ENCODE peak calls at places on chromosomes 11 and 22, in six cellular contexts. H is GM23248, P is SK-N-SH, N is mesendoderm, X is IMR-90, J is mammary epithelial cell. V is an unnamed sample.

GRCh38 chr11:72069787-72070251 is 10.5 kb downstream of the NUMA1 start:
- DNase-seq in J (peak), H (peak), X (peak), N (peak), P (no peak), V (no peak)

GRCh38 chr11:75103380-75104026 is 6.8 kb upstream of the OR2AT4 start:
- DNase-seq in X (peak), H (peak), P (no peak), N (no peak), J (peak), V (no peak)

GRCh38 chr11:44159848-44160721 is 64.6 kb downstream of the EXT2 start:
- DNase-seq in J (no peak), X (no peak), N (no peak), H (no peak), P (no peak), V (no peak)

GRCh38 chr11:117419136-117419914 is 91.7 kb downstream of the CEP164 start:
- DNase-seq in J (no peak), P (no peak), N (no peak), H (peak), X (peak), V (no peak)

GRCh38 chr11:122748968-122749687 is 89.2 kb upstream of the CRTAM start:
- DNase-seq in N (no peak), X (peak), H (peak), J (peak), P (no peak), V (peak)

GRCh38 chr11:77127969-77128691 is at the start of gene MYO7A:
- DNase-seq in H (peak), X (peak), J (no peak), P (peak), N (peak), V (no peak)

GRCh38 chr11:27904358-27905055 is 203.4 kb downstream of the KIF18A start:
- DNase-seq in J (peak), N (no peak), X (peak), H (peak), P (no peak), V (no peak)

GRCh38 chr11:47234669-47235075 is 13.9 kb downstream of the ACP2 start:
- DNase-seq in N (no peak), X (peak), H (no peak), P (peak), J (no peak), V (no peak)

GRCh38 chr11:14906614-14907392 is 14.8 kb upstream of the CYP2R1 start:
- DNase-seq in N (no peak), J (no peak), X (no peak), H (no peak), P (peak), V (no peak)

GRCh38 chr11:106875013-106875412 is 143.3 kb downstream of the GUCY1A2 start:
- DNase-seq in X (no peak), P (no peak), J (no peak), H (peak), N (no peak), V (no peak)

DNA sequence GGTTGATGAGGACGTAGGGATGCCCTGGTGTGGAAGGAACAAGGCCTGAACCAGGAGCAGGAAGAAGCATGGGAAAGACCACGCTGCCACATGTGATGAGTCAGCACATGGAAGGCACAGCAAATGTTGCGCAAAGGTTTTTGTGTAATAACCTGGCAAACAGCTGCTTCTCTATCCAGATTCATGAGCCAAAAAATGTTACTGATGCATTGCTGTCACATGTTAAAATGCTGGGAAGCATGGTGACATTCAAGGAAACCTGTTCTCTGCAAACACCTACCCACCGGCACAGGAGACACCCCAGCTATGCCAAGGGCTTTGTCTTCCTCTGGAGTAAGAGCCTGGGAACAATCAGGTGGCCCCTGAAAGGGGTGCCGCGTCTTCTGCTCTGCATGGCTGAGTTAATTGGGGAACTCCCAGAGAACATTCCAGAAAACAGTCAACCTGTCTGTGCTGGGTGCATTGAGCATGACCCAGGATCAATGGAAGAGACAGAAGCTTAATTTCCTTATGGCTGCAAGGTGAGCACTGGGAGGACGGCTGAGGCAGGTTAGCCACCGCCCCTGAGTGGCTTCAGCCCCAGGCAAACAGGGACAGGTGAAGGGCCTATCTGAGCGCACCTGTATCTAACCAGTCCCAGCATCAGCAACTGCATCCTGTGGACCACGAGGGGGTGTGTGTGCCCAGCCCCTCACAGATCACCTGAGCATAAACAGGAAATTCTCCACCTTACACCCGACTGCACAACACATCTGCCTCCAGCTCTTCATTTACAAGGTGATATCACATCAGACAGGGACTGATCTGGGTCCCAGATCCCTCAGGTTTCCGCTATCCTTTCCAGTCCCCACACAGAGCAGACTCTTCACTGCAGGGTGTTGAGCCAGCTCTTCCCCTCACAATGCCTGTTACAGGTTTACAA is 108.4 kb downstream of the GGTLC2 start:
- DNase-seq in H (peak), J (peak), X (peak), P (no peak), N (no peak), V (no peak)
- H3K27ac ChIP-seq in H (no peak), J (no peak), X (no peak), P (no peak), N (no peak), V (no peak)

GRCh38 chr11:112745958-112746357 is 215.3 kb upstream of the NCAM1 start:
- DNase-seq in N (no peak), X (no peak), J (no peak), P (no peak), H (no peak), V (no peak)
- H3K9ac ChIP-seq in N (no peak), X (no peak), J (no peak), P (no peak), H (no peak), V (no peak)

GRCh38 chr11:114083256-114084252 is 24.0 kb downstream of the ZBTB16 start:
- DNase-seq in H (no peak), J (no peak), N (no peak), P (no peak), X (no peak), V (no peak)
- H3K27ac ChIP-seq in H (no peak), J (no peak), N (no peak), P (no peak), X (no peak), V (no peak)

GRCh38 chr11:418343-419247 is 3.8 kb upstream of the SIGIRR start:
- DNase-seq in H (no peak), N (no peak), J (no peak), X (no peak), P (no peak), V (no peak)

GRCh38 chr11:420911-421321 is 6.1 kb upstream of the SIGIRR start:
- DNase-seq in N (no peak), X (no peak), P (no peak), J (no peak), H (no peak), V (no peak)

GRCh38 chr11:417652-418342 is 3.0 kb upstream of the SIGIRR start:
- DNase-seq in X (no peak), J (no peak), N (no peak), H (no peak), P (no peak), V (no peak)

GRCh38 chr11:420054-420910 is 5.5 kb upstream of the SIGIRR start:
- DNase-seq in X (no peak), J (no peak), P (no peak), N (no peak), H (no peak), V (no peak)

DNA sequence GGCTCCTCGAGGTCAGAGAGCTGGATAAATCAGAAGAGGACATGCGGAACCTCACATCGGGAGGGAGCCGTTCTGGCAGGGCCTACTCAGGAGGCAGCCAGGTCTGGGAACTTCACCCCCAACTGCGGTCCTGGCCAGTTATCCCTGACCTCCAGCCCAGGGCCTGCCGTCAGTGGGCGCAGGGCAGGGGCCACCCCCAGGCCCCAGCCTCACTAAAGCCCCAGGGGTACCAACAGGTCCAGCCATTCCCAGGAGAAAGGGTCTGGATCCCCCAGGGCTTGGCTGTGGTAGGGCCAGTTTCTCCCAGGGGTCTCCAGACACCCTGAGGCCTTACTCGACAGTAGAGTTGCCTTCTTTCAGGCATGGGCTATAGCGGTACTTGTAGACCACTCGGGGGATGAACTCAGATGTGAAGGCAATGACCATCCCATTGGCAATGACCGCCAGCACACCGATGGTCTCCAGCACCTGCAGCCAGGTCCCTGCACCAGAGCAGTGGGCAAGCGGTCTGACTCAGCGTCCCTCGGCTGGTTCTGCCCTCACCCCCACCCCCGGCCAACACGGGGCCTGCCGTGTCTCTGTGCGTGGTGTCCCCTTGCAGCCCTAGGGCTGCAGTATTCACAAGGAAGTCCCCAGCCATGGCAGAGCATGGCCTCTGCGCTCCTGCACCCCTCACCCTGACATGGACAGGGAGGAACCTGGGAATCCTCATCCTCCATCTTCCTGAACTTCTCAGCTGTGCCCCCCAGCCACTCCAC is 4.6 kb upstream of the SIGIRR start:
- DNase-seq in N (no peak), P (no peak), H (no peak), J (no peak), X (no peak), V (no peak)
- H3K9ac ChIP-seq in N (no peak), P (no peak), H (no peak), J (no peak), X (no peak), V (no peak)